ENCODE peak calls at places on chromosomes 11 and 22, in seven cellular contexts. K is RWPE2, U is SJCRH30, Q is ovary, G is aorta, I is heart right ventricle, T is upper lobe of right lung. H is an unnamed sample. For H3K4me1, the result is how much of the 10 kb centered on the place peaks cover.

GRCh38 chr11:4610258-4610935 is 2.4 kb upstream of the TRIM68 start:
- DNase-seq in U (no peak), I (no peak), K (no peak), T (no peak), Q (no peak), G (no peak), H (no peak)

GRCh38 chr11:2927851-2928604 is 1.2 kb downstream of the PHLDA2 start:
- DNase-seq in I (no peak), U (no peak), K (peak), Q (no peak), G (peak), T (peak), H (no peak)

GRCh38 chr11:130612291-130612802 is 163.9 kb downstream of the ADAMTS15 start:
- DNase-seq in K (no peak), T (no peak), G (no peak), U (no peak), I (no peak), Q (no peak), H (no peak)

GRCh38 chr11:60240661-60241060 is 2.3 kb downstream of the MS4A4E start:
- DNase-seq in K (no peak), G (no peak), Q (no peak), U (no peak), T (no peak), I (no peak), H (no peak)

GRCh38 chr11:61481806-61482205 is 26.7 kb upstream of the LRRC10B start:
- DNase-seq in G (no peak), T (no peak), K (no peak), I (no peak), U (no peak), Q (no peak), H (no peak)

GRCh38 chr11:62545437-62546243 is 966 bp downstream of the AHNAK start:
- DNase-seq in Q (peak), I (peak), G (peak), K (peak), U (peak), T (peak), H (peak)

GRCh38 chr11:116931206-116931953 is 94.0 kb upstream of the APOA1 start:
- DNase-seq in U (no peak), T (no peak), I (no peak), K (no peak), Q (no peak), G (no peak), H (peak)

GRCh38 chr11:5618807-5619206 is 6.0 kb upstream of the TRIM34 start:
- DNase-seq in U (no peak), G (no peak), I (no peak), T (no peak), K (no peak), Q (no peak), H (no peak)

GRCh38 chr11:69265210-69265609 is 28.7 kb upstream of the MYEOV start:
- DNase-seq in Q (no peak), U (no peak), I (no peak), T (peak), G (no peak), K (no peak), H (no peak)

GRCh38 chr11:130421199-130421585 is 7.2 kb downstream of the ADAMTS8 start:
- DNase-seq in U (no peak), K (no peak), Q (no peak), T (no peak), G (no peak), I (no peak), H (no peak)

GRCh38 chr11:14308114-14308896 is 50.7 kb downstream of the RRAS2 start:
- DNase-seq in G (no peak), U (no peak), K (no peak), T (no peak), Q (no peak), I (no peak), H (no peak)

GRCh38 chr11:27857588-27857987 is 157.3 kb upstream of the BDNF start:
- DNase-seq in K (no peak), Q (no peak), T (no peak), I (no peak), U (no peak), G (no peak), H (no peak)

GRCh38 chr11:66068923-66069714 is 953 bp upstream of the PACS1 start:
- DNase-seq in Q (peak), K (no peak), G (peak), T (no peak), I (no peak), U (peak), H (peak)

GRCh38 chr11:34719303-34719848 is 98.5 kb downstream of the EHF start:
- DNase-seq in Q (no peak), U (no peak), I (no peak), T (no peak), G (no peak), K (no peak), H (no peak)

DNA sequence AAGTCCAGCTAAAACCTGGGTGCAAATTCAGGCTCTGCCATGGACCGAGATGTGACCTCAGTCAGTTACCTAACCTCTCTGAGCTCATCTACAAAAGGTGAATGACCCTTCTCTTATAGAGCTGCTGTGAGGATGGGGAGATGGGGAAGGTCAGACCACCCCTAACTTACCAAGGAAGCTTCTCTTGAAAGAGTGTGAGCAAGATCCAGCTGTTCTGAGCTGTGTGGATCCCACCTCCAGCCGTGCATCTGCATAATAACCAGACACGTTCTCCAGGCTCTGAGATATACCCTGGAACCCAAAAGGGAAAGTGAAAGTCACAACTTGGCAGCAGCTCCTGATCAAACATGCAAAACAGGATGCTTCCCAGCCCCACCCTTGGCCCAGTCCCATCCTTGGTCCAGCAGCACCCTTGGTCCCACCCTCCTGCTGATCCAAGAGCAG is at the start of gene APOL3:
- DNase-seq in T (peak), I (peak), G (peak), K (no peak), U (no peak), Q (peak), H (peak)
- H3K4me1 ChIP-seq in T (half or more), I (under half), G (under half), K (under half), U (under half), Q (under half), H (under half)

DNA sequence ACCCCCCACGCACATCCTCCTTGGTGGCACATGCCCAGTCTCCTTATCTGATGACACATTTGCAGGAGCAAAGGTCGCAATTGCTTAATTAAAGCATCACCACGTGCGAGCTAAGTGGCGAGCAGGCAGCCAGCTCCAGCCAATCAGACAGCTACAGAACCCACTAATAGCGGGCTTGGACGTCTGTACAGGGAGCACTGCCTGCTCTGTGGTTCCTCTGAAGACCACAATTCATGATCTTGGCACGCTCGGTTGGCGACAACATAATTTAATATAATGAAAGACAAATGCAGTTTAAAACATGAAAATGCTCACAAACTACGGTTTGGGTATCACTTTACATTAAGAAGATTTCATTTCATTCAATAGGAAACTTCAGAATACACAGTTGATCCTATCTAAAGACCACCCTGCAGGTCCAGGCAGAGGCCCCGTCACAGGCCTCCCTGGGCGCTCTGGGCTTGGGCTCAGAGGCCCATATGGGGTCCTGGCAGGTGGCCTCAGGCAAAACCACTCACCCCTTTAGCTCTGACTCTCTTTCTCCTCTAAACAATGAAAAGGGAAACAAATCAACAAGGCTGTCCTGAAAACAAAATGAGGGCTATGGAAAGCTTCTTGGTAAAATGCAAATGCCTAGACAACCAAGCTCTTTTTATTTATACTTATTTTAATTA is 10.4 kb downstream of the PACSIN2 start:
- DNase-seq in U (peak), I (no peak), T (no peak), Q (no peak), K (no peak), G (no peak), H (no peak)
- H3K4me1 ChIP-seq in U (under half), I (half or more), T (half or more), Q (under half), K (half or more), G (under half), H (under half)

GRCh38 chr11:9719949-9720646 is 56.2 kb downstream of the SWAP70 start:
- DNase-seq in K (no peak), I (no peak), T (no peak), U (no peak), G (no peak), Q (no peak), H (no peak)

GRCh38 chr11:9717719-9718118 is 53.8 kb downstream of the SWAP70 start:
- DNase-seq in T (no peak), Q (no peak), K (no peak), U (no peak), I (no peak), G (no peak), H (no peak)

GRCh38 chr11:9722893-9723292 is 59.0 kb downstream of the SWAP70 start:
- DNase-seq in I (no peak), K (no peak), U (no peak), T (no peak), G (no peak), Q (no peak), H (no peak)

GRCh38 chr11:9726313-9727022 is 62.6 kb downstream of the SWAP70 start:
- DNase-seq in T (no peak), Q (no peak), G (no peak), I (no peak), K (no peak), U (no peak), H (no peak)

GRCh38 chr11:9722023-9722422 is 58.1 kb downstream of the SWAP70 start:
- DNase-seq in Q (no peak), U (no peak), I (no peak), G (no peak), T (no peak), K (no peak), H (no peak)
- H3K4me1 ChIP-seq in Q (under half), U (under half), I (under half), G (under half), T (under half), K (under half), H (under half)

DNA sequence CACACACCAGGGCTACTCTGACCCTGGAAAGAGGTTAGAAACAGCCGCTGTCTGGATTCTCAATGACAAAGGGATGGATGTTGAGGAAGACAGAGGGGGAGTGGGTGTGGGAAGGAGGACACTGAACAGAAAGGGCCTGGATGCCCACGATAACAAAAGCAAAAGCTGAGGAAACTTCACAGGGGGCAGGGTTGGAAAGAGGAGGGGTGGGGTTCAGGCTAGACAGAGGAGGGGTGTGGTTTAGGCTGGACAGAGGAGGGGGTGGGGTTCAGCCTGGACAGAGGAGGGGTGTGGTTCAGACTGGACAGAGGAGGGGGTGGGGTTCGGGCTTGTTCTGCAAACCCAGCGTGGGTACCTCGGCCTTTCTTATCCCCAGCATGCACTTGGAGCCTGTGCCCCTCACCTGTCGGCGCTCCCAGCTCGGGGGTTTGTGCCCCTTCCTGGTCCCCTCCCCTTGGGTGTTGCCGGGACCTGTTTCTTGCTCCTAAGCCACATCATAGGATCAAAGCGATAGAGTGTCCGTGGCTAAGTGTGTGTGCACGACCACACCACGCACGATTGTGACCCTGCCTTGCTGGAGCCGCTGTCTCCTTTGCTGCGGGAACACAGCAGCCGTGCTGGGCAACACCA is 75.6 kb downstream of the BRD1 start:
- DNase-seq in I (no peak), U (no peak), Q (no peak), G (peak), K (peak), T (peak), H (no peak)
- H3K4me1 ChIP-seq in I (under half), U (under half), Q (under half), G (under half), K (under half), T (under half), H (under half)

GRCh38 chr11:126782810-126783209 is 217.8 kb downstream of the KIRREL3 start:
- DNase-seq in I (no peak), Q (no peak), G (no peak), T (no peak), K (no peak), U (no peak), H (no peak)
- H3K4me1 ChIP-seq in I (under half), Q (under half), G (under half), T (under half), K (under half), U (under half), H (under half)

DNA sequence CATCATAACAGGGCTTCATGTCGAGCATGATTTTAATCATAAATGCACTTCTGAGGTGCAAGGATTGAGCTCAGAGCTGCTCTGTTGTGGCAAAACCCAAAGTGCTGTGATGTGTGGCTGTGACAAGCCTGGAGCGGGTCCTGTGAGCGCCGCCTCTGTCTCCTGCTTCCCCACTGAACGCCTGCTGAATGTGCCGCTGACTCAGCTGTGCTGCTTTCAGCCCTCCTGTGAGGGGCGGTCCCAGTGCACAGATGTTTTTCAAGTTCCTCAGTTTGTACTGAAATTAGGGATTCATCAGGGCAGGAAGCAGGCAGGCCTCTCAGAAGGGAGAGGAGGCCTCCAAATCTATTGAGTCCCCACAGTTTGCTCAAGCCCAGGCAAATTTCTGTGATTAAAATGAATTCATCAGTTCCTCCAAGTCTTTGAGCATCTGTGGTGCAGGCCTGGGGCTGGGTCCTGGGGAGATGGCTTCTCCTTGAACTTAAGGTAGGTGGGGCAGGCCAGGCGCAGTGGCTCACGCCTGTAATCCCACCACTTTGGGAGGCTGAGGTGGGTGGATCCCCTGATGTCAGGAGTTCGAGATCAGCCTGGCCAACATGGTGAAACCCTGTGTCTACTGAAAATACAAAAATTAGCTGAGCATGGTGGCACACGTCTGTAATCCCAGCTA is 2.9 kb upstream of the GTSE1 start:
- DNase-seq in U (no peak), Q (no peak), K (no peak), I (peak), G (peak), T (no peak), H (no peak)
- H3K4me1 ChIP-seq in U (under half), Q (under half), K (under half), I (under half), G (under half), T (under half), H (under half)

GRCh38 chr22:30299322-30299721 is 10.0 kb upstream of the CASTOR1 start:
- DNase-seq in I (no peak), G (no peak), U (no peak), T (no peak), Q (no peak), K (no peak), H (no peak)
- H3K4me1 ChIP-seq in I (under half), G (under half), U (under half), T (half or more), Q (under half), K (under half), H (under half)

GRCh38 chr22:35970601-35971417 is 57.8 kb downstream of the RBFOX2 start:
- DNase-seq in U (no peak), G (no peak), T (no peak), I (no peak), Q (no peak), K (no peak), H (no peak)

GRCh38 chr22:35972559-35972958 is 56.1 kb downstream of the RBFOX2 start:
- DNase-seq in T (no peak), K (no peak), U (no peak), I (no peak), Q (no peak), G (no peak), H (no peak)

GRCh38 chr22:35973388-35973787 is 55.2 kb downstream of the RBFOX2 start:
- DNase-seq in T (no peak), Q (no peak), G (no peak), U (no peak), I (no peak), K (no peak), H (no peak)

GRCh38 chr22:35967046-35967397 is 61.6 kb downstream of the RBFOX2 start:
- DNase-seq in Q (no peak), I (no peak), K (no peak), T (no peak), U (no peak), G (no peak), H (no peak)

DNA sequence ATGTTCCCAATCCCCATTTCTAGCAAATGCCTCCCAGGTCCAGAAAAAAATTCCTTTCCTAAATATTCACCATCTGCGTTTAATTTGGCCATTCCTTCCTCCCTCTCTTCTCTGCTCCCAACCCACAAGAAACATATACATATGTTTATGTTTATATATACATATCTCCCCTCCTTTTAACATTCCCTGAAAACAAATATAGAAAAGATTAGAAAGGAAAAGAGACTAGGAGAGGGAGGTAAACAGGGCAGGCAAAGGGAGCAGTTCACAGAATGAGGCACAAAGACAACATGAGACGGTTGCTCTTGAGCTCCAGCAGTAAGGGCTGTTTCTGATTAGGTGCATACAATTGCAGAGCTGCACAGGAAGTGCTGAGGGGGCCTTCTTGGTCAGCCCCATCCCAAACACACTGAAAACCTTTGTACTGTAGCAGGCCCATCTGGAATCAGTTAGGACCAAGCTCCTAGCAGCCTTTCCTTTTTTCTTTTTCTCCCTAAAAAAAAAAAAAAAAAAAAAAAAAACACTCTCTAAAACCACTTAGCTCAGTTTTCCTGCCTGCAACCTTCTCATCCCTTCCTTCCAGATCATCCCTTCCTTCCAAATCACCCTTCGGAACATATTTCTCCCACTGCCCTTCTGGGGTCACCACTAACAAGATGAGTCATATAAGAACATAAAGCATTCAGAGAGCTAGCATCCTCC is 57.1 kb downstream of the RBFOX2 start:
- DNase-seq in U (peak), G (no peak), Q (no peak), I (no peak), T (no peak), K (no peak), H (no peak)
- H3K4me1 ChIP-seq in U (under half), G (under half), Q (under half), I (half or more), T (under half), K (under half), H (under half)

GRCh38 chr22:32809786-32810185 is 8.3 kb downstream of the TIMP3 start:
- DNase-seq in I (no peak), T (no peak), G (no peak), Q (no peak), K (no peak), U (no peak), H (no peak)

GRCh38 chr22:32811788-32812187 is 10.3 kb downstream of the TIMP3 start:
- DNase-seq in I (no peak), G (no peak), K (no peak), T (no peak), U (no peak), Q (no peak), H (no peak)

GRCh38 chr22:32814289-32814865 is 12.9 kb downstream of the TIMP3 start:
- DNase-seq in I (no peak), G (no peak), T (no peak), U (no peak), Q (no peak), K (no peak), H (no peak)

GRCh38 chr22:32808038-32808445 is 6.5 kb downstream of the TIMP3 start:
- DNase-seq in U (no peak), I (no peak), Q (no peak), G (no peak), K (no peak), T (no peak), H (no peak)

DNA sequence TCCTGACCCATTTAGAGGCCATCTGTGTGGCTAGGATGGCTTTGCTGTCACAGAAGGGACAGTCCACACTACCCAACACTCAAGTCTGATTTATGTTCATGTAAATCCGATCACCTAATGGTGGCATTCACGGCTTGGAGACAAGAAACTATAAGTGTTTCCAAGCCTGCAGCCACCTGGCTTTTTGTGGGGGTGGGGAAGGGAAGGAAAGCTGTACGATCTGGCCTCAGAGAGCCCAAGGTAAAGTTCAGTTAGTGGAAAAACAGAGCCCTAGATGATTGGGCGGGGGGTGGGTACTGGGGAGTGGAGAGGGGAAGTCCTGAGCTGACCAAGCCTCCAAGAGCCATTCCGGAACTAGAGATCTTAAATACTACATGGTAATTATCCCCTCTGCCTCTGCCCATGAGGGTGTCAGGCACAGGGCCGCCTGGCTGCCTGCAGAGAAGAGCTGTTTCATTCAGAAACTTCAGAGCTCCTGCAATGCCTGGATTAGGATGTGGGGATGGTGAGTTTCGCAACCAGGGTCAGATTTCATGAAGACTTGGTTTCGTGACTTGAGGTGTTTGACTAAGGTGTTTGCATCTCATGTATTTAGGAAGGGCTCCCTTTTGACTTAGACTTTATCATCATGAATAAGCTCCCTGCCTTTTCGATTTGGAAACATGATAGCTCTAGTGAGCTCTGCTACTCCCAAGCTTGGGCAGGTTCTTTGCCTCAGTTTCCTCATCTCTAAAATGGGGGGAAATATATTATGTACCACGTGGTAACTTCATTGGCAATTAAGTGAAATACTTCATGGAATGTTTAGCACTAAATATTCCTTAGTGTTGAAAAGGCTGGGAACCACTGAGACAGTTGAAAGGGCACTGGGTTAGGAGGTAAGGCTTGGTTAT is 9.0 kb downstream of the TIMP3 start:
- DNase-seq in T (no peak), U (no peak), I (no peak), K (no peak), G (no peak), Q (no peak), H (no peak)
- H3K4me1 ChIP-seq in T (half or more), U (under half), I (half or more), K (under half), G (under half), Q (under half), H (half or more)

H was measured in right atrium auricular region.